ENCODE peak calls at places on chromosomes 3 and 15, in seven cellular contexts. U is spleen; X is neural crest cell; R is activated gamma-delta T cell treated with Interleukin-2 at 50 U/mL for 16 hours; S is left cardiac atrium; M is HFFc6; Q is effector CD4-positive, alpha-beta T cell. V is an unnamed sample.

GRCh38 chr15:78080088-78080460 is 2.6 kb upstream of the TBC1D2B start:
- DNase-seq in M (no peak), S (no peak), X (no peak), R (no peak), Q (no peak), U (no peak), V (no peak)

GRCh38 chr3:177740270-177740669 is 543.0 kb upstream of the TBL1XR1 start:
- DNase-seq in X (no peak), M (no peak), Q (no peak), S (no peak), U (no peak), R (no peak), V (no peak)

GRCh38 chr3:56989434-56990294 is 70.8 kb upstream of the SPATA12 start:
- DNase-seq in M (no peak), U (no peak), R (no peak), X (no peak), S (peak; percentile 38), Q (no peak), V (peak; percentile 65)

GRCh38 chr3:195195321-195196209 is 75.4 kb downstream of the XXYLT1 start:
- DNase-seq in Q (no peak), R (no peak), M (no peak), X (peak; percentile 54), S (no peak), U (no peak), V (no peak)

GRCh38 chr15:38252481-38253311 is at the start of gene SPRED1:
- DNase-seq in S (peak; percentile 84), R (peak; percentile 9), X (peak; percentile 31), U (peak; percentile 90), M (peak; percentile 46), Q (no peak), V (peak; percentile 19)

GRCh38 chr15:100687532-100688215 is 85.3 kb downstream of the ASB7 start:
- DNase-seq in Q (no peak), M (peak; percentile 53), U (no peak), X (no peak), S (peak; percentile 41), R (no peak), V (no peak)

GRCh38 chr15:93018574-93018973 is 70.4 kb downstream of the RGMA start:
- DNase-seq in Q (no peak), M (no peak), U (no peak), R (no peak), S (no peak), X (no peak), V (peak; percentile 26)

GRCh38 chr15:53434174-53434678 is 325.2 kb downstream of the WDR72 start:
- DNase-seq in M (no peak), S (no peak), Q (no peak), X (no peak), R (no peak), U (no peak), V (no peak)

GRCh38 chr3:95200384-95200783 is 1137.5 kb downstream of the NSUN3 start:
- DNase-seq in M (no peak), U (no peak), X (no peak), Q (no peak), R (no peak), S (no peak), V (no peak)

GRCh38 chr15:70584838-70585706 is 178.3 kb downstream of the UACA start:
- DNase-seq in X (peak; percentile 69), Q (peak; percentile 6), U (peak; percentile 75), R (peak; percentile 20), M (peak; percentile 24), S (no peak), V (peak; percentile 69)

GRCh38 chr3:98022978-98023820 is 11.9 kb downstream of the GABRR3 start:
- DNase-seq in U (peak; percentile 96), M (peak; percentile 64), Q (peak; percentile 94), S (peak; percentile 92), X (peak; percentile 98), R (peak; percentile 95), V (peak; percentile 87)